ENCODE peak calls at places on chromosomes 6 and 20, in nine cellular contexts. E is AG04450; T is breast epithelium; Z is lower lobe of right lung; S is fibroblast of lung; L is CD4-positive, alpha-beta memory T cell; R is body of pancreas; F is OCI-LY7; H is foreskin keratinocyte. X is an unnamed sample.

GRCh38 chr6:108838101-108838717 is 10.0 kb upstream of the ARMC2 start:
- DNase-seq in E (no peak), T (no peak), Z (peak; percentile 72), S (peak; percentile 36), L (no peak), R (no peak), F (no peak), H (no peak), X (no peak)

GRCh38 chr6:27668442-27669275 is 195.8 kb upstream of the ZNF184 start:
- DNase-seq in E (no peak), T (no peak), Z (no peak), S (peak; percentile 88), L (no peak), R (peak; percentile 16), F (peak; percentile 30), H (peak; percentile 89), X (no peak)

GRCh38 chr20:47118641-47119040 is 224.0 kb downstream of the EYA2 start:
- DNase-seq in E (no peak), T (no peak), Z (no peak), S (no peak), L (no peak), R (peak; percentile 28), F (no peak), H (no peak), X (no peak)

GRCh38 chr20:48799315-48800105 is 28.3 kb downstream of the PREX1 start:
- DNase-seq in E (no peak), T (no peak), Z (no peak), S (no peak), L (no peak), R (no peak), F (no peak), H (no peak), X (no peak)

GRCh38 chr20:48556956-48557355 is 270.8 kb downstream of the PREX1 start:
- DNase-seq in E (no peak), T (no peak), Z (no peak), S (no peak), L (no peak), R (no peak), F (no peak), H (no peak), X (no peak)

GRCh38 chr6:135087403-135087802 is 32.8 kb upstream of the HBS1L start:
- DNase-seq in E (no peak), T (no peak), Z (no peak), S (no peak), L (no peak), R (no peak), F (peak; percentile 19), H (no peak), X (no peak)

GRCh38 chr6:6696867-6697531 is 108.5 kb downstream of the LY86 start:
- DNase-seq in E (no peak), T (no peak), Z (peak; percentile 85), S (peak; percentile 65), L (no peak), R (peak; percentile 69), F (peak; percentile 57), H (peak; percentile 63), X (no peak)

GRCh38 chr6:145148392-145149175 is 586.7 kb downstream of the EPM2A start:
- DNase-seq in E (no peak), T (peak; percentile 50), Z (peak; percentile 56), S (peak; percentile 79), L (no peak), R (peak; percentile 69), F (no peak), H (peak; percentile 94), X (no peak)

GRCh38 chr6:67916389-67916788 is 718.7 kb upstream of the ADGRB3 start:
- DNase-seq in E (no peak), T (no peak), Z (no peak), S (peak; percentile 92), L (no peak), R (no peak), F (no peak), H (no peak), X (no peak)

GRCh38 chr6:149763866-149764265 is 14.3 kb downstream of the PCMT1 start:
- DNase-seq in E (no peak), T (no peak), Z (no peak), S (peak; percentile 17), L (no peak), R (no peak), F (no peak), H (no peak), X (no peak)

GRCh38 chr6:97215157-97215769 is 67.8 kb downstream of the MMS22L start:
- DNase-seq in E (peak; percentile 29), T (no peak), Z (no peak), S (peak; percentile 77), L (no peak), R (peak; percentile 41), F (peak; percentile 10), H (peak; percentile 40), X (peak; percentile 66)

GRCh38 chr6:159808647-159809046 is 8.6 kb downstream of the PNLDC1 start:
- DNase-seq in E (no peak), T (no peak), Z (no peak), S (no peak), L (no peak), R (no peak), F (no peak), H (no peak), X (no peak)

GRCh38 chr6:159806021-159806458 is 6.0 kb downstream of the PNLDC1 start:
- DNase-seq in E (no peak), T (no peak), Z (peak; percentile 20), S (peak; percentile 23), L (no peak), R (no peak), F (no peak), H (no peak), X (no peak)

GRCh38 chr6:159807150-159807859 is 7.2 kb downstream of the PNLDC1 start:
- DNase-seq in E (no peak), T (no peak), Z (no peak), S (peak; percentile 54), L (no peak), R (peak; percentile 59), F (no peak), H (peak; percentile 87), X (no peak)

GRCh38 chr6:159805418-159806020 is 5.4 kb downstream of the PNLDC1 start:
- DNase-seq in E (no peak), T (no peak), Z (no peak), S (no peak), L (no peak), R (no peak), F (no peak), H (no peak), X (no peak)

DNA sequence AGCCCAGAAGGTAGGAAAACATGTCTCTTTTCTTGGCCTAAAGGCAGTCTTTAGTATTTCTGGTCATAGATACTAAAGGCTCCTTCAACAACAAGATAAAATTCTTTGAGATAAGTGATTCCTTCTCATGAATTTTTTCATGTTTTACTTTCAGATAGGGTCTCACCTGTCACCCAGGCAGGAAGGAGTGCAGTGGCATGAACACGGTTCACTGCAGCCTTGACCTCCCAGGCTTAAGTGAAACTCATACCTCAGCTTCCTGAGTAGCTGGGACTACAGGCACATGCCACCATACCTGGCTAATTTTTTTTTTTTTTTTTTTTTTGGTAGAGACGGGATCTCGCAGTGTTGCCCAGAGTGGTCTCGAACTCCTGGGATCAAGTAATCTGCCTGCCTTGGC is 9.1 kb downstream of the PNLDC1 start:
- DNase-seq in E (no peak), T (no peak), Z (no peak), S (no peak), L (no peak), R (no peak), F (peak; percentile 53), H (no peak), X (no peak)
- H3K27ac ChIP-seq in E (no peak overlapping the region), T (no peak overlapping the region), Z (no peak overlapping the region), S (no peak overlapping the region), L (no peak overlapping the region), R (no peak overlapping the region), F (no peak overlapping the region), H (no peak overlapping the region), X (no peak overlapping the region)

GRCh38 chr20:64058536-64058935 is 4.5 kb upstream of the TCEA2 start:
- DNase-seq in E (no peak), T (no peak), Z (no peak), S (peak; percentile 76), L (no peak), R (no peak), F (no peak), H (no peak), X (no peak)
- H3K27ac ChIP-seq in E (no peak overlapping the region), T (no peak overlapping the region), Z (peak overlapping the region; percentile 87), S (no peak overlapping the region), L (no peak overlapping the region), R (no peak overlapping the region), F (no peak overlapping the region), H (no peak overlapping the region), X (peak overlapping the region; percentile 27)

DNA sequence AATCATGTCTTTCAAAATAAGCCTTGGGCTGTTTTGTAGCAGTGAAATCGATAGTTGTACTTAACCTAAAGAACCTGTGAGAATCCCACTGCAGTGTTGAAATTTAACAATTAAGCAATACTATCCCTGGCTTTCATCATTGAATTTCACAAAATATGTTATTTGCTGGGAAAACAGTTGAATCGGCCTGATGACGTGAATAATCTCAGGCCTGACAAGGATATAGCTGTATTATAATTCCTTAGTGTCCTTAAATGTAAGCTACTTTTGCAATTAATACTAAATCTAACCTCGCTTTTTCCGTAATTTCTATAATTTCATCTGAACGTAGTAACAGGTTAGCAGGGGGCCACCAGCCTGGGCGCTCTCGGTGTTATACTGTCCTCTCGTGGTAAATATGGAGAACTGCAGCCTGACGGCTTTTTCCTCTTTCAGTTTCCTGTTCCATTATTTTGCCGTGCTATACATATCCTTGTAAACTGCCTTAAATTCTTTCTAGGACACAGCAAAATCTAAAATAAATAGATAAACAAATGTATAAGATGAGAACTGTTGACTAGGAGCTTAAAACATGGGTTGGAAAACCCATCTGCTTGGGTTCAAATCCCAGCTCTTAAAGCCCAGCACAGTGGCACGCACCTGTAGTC is 24.0 kb downstream of the MTFR2 start:
- DNase-seq in E (peak; percentile 29), T (peak; percentile 22), Z (peak; percentile 70), S (peak; percentile 27), L (peak; percentile 57), R (peak; percentile 60), F (peak; percentile 59), H (peak; percentile 20), X (peak; percentile 4)
- H3K27ac ChIP-seq in E (no peak overlapping the region), T (no peak overlapping the region), Z (no peak overlapping the region), S (no peak overlapping the region), L (no peak overlapping the region), R (no peak overlapping the region), F (no peak overlapping the region), H (no peak overlapping the region), X (peak overlapping the region; percentile 46)

GRCh38 chr6:53321701-53322100 is 27.0 kb downstream of the ELOVL5 start:
- DNase-seq in E (no peak), T (no peak), Z (no peak), S (no peak), L (no peak), R (no peak), F (no peak), H (no peak), X (no peak)
- H3K27ac ChIP-seq in E (no peak overlapping the region), T (no peak overlapping the region), Z (no peak overlapping the region), S (no peak overlapping the region), L (no peak overlapping the region), R (no peak overlapping the region), F (no peak overlapping the region), H (peak overlapping the region; percentile 68), X (no peak overlapping the region)